ENCODE peak calls at places on chromosomes 7 and 10, in four cellular contexts. T is stomach; V is CD8-positive, alpha-beta T cell; H is AG04450. X is an unnamed sample.

GRCh38 chr7:55307123-55307916 is 57.8 kb upstream of the LANCL2 start:
- DNase-seq in T (no peak), V (no peak), H (no peak), X (no peak)

GRCh38 chr7:363626-364025 is 73.7 kb downstream of the FOXL3 start:
- DNase-seq in T (no peak), V (peak), H (no peak), X (no peak)

GRCh38 chr10:74947781-74948401 is 121.5 kb downstream of the KAT6B start:
- DNase-seq in T (no peak), V (no peak), H (no peak), X (no peak)

GRCh38 chr10:4519691-4520402 is 306.2 kb upstream of the AKR1E2 start:
- DNase-seq in T (no peak), V (no peak), H (no peak), X (no peak)

GRCh38 chr7:510782-511281 is 8.8 kb downstream of the PDGFA start:
- DNase-seq in T (no peak), V (no peak), H (no peak), X (no peak)

GRCh38 chr10:24238527-24239247 is 29.7 kb downstream of the KIAA1217 start:
- DNase-seq in T (no peak), V (no peak), H (no peak), X (no peak)

GRCh38 chr7:44748948-44749731 is 493 bp downstream of the ZMIZ2 start:
- DNase-seq in T (no peak), V (no peak), H (no peak), X (no peak)

GRCh38 chr10:110620108-110620719 is 23.9 kb upstream of the RBM20 start:
- DNase-seq in T (no peak), V (no peak), H (no peak), X (no peak)

GRCh38 chr10:78175444-78175843 is 141.8 kb downstream of the RPS24 start:
- DNase-seq in T (no peak), V (no peak), H (no peak), X (no peak)

GRCh38 chr7:8822595-8822994 is 389.2 kb downstream of the NXPH1 start:
- DNase-seq in T (no peak), V (no peak), H (no peak), X (no peak)

GRCh38 chr7:155450558-155450827 is 7.4 kb upstream of the EN2 start:
- DNase-seq in T (no peak), V (no peak), H (no peak), X (no peak)

GRCh38 chr7:34451923-34452322 is 206.1 kb upstream of the NPSR1 start:
- DNase-seq in T (no peak), V (no peak), H (no peak), X (no peak)

GRCh38 chr7:88062238-88062637 is 128.2 kb downstream of the ADAM22 start:
- DNase-seq in T (no peak), V (no peak), H (no peak), X (no peak)

GRCh38 chr7:84100866-84101265 is 93.7 kb downstream of the SEMA3A start:
- DNase-seq in T (no peak), V (no peak), H (no peak), X (no peak)
- H3K4me3 ChIP-seq in T (no peak), V (no peak), H (no peak), X (no peak)

DNA sequence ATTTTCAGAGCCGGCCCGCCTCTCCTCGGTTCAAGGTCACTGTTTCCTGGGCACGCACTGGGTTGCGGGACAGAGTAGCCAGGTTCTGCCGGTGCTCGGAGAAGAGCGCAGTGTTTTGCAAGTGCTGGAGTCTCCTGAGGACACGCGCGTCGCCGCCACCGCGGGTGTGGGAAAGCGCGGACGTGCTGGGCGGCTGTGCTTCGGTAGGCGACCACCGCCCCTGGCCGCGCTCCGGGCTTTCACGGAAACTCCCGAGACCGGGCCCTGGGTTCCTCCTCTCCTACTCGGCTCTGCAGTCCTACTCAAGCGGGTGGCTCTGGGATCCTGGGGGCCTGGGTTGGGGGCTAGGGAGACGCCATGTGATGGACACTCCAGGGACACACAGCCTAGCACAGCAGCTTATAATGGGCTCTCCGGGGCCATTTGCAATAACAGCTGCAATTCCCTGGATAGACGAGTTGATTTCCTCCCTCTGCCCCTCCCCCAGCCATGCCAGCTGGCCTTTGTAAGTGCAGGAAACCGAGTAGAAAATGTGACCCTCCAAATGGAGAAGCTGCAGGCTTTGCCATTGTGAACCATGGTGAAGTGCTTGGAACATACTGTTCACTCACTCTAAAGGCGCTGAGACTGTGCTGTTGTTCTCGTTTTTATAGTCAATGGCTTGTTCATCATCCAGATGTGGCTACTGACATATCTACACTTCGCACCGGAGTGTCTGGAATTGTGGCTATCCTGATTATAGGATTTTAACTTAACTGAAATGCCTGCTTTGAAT is 2.1 kb downstream of the FRAT1 start:
- DNase-seq in T (no peak), V (no peak), H (no peak), X (peak)
- H3K27ac ChIP-seq in T (peak), V (peak), H (no peak), X (peak)

GRCh38 chr10:65325913-65326312 is 1599.9 kb upstream of the LRRTM3 start:
- DNase-seq in T (no peak), V (no peak), H (no peak), X (no peak)
- H3K4me3 ChIP-seq in T (no peak), V (no peak), H (no peak), X (no peak)

DNA sequence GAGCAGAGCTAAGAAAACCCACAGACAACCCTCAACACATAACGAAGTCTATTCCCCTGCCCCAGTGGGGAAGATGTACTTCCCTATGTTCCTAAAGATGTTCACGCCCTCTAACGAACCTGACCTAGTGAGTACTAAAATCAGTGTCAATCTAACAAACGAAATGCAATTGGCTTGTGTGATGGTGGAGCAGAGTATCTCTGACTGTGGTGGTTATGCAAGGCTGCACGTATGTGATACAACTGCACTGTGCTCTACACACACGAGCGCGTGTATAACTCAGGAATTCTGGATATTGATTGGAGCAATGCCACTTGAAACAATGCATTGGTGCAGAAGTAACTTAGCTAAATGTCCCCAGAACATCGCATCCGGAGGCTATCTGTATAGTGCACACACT is 1.3 kb downstream of the ANKRD16 start:
- DNase-seq in T (no peak), V (no peak), H (no peak), X (no peak)
- H3K27ac ChIP-seq in T (peak), V (no peak), H (no peak), X (peak)

GRCh38 chr7:70765651-70766050 is 366.3 kb upstream of the GALNT17 start:
- DNase-seq in T (no peak), V (no peak), H (no peak), X (no peak)

GRCh38 chr7:70771447-70771846 is 360.5 kb upstream of the GALNT17 start:
- DNase-seq in T (no peak), V (no peak), H (no peak), X (no peak)

GRCh38 chr7:70766694-70767093 is 365.2 kb upstream of the GALNT17 start:
- DNase-seq in T (no peak), V (no peak), H (no peak), X (no peak)

GRCh38 chr7:70766109-70766508 is 365.8 kb upstream of the GALNT17 start:
- DNase-seq in T (no peak), V (no peak), H (no peak), X (no peak)

DNA sequence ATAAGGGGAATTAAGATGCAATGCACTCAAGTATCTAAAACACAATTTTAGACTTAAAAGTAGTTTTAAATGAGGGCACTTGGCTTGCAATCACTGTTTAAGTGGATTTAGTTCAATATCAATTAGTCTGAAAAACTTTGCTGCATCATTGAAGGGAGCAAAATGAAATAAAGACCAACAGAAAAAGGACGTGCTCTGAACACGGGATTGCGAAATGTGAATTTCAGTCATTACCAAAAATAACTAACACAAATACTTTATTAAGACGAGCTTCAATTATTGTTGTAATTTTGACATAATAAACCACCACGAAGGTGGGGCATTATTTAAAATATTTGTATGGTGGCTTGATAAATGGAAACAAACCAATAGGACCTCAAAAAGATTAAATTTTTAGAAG is 361.8 kb upstream of the GALNT17 start:
- DNase-seq in T (no peak), V (no peak), H (no peak), X (no peak)
- H3K4me3 ChIP-seq in T (no peak), V (no peak), H (no peak), X (no peak)

GRCh38 chr7:129255800-129256199 is 31.0 kb downstream of the AHCYL2 start:
- DNase-seq in T (no peak), V (no peak), H (no peak), X (no peak)

GRCh38 chr7:129262333-129262732 is 37.5 kb downstream of the AHCYL2 start:
- DNase-seq in T (no peak), V (no peak), H (no peak), X (no peak)

GRCh38 chr7:129256221-129256620 is 31.4 kb downstream of the AHCYL2 start:
- DNase-seq in T (no peak), V (no peak), H (no peak), X (no peak)

GRCh38 chr7:129257168-129257567 is 32.3 kb downstream of the AHCYL2 start:
- DNase-seq in T (no peak), V (no peak), H (no peak), X (no peak)

GRCh38 chr7:129258649-129259389 is 34.0 kb downstream of the AHCYL2 start:
- DNase-seq in T (no peak), V (no peak), H (no peak), X (peak)
- H3K27ac ChIP-seq in T (no peak), V (no peak), H (no peak), X (no peak)